ENCODE peak calls at places on chromosomes 12 and 14, in six cellular contexts. N is left ventricle myocardium inferior, K is Peyer's patch, Y is HFF-Myc, B is mucosa of descending colon, V is hepatocyte. I is an unnamed sample.

GRCh38 chr14:63212776-63213500 is 8.7 kb downstream of the RHOJ start:
- DNase-seq in V (no peak), N (no peak), K (no peak), B (no peak), Y (no peak), I (no peak)

GRCh38 chr12:72236071-72236705 is 36.0 kb upstream of the TRHDE start:
- DNase-seq in B (no peak), V (no peak), Y (no peak), N (no peak), K (no peak), I (no peak)

GRCh38 chr14:79586401-79586800 is 624.9 kb downstream of the DIO2 start:
- DNase-seq in N (no peak), K (no peak), V (no peak), Y (no peak), B (peak), I (peak)

GRCh38 chr12:75708829-75709228 is 197.4 kb upstream of the KRR1 start:
- DNase-seq in V (no peak), K (no peak), B (no peak), Y (no peak), N (no peak), I (no peak)

GRCh38 chr12:59118356-59118755 is 198.1 kb upstream of the LRIG3 start:
- DNase-seq in B (no peak), Y (no peak), V (no peak), N (no peak), K (no peak), I (no peak)

GRCh38 chr12:53989227-53990113 is 4.5 kb downstream of the HOXC10 start:
- DNase-seq in N (no peak), V (peak), Y (no peak), K (no peak), B (no peak), I (peak)

GRCh38 chr12:123134265-123134664 is 16.6 kb downstream of the PITPNM2 start:
- DNase-seq in V (no peak), Y (no peak), K (no peak), N (no peak), B (no peak), I (no peak)

GRCh38 chr14:99150236-99150635 is 121.8 kb downstream of the BCL11B start:
- DNase-seq in Y (no peak), N (no peak), K (no peak), B (no peak), V (no peak), I (no peak)

GRCh38 chr12:8057291-8057690 is 8.9 kb downstream of the C3AR1 start:
- DNase-seq in Y (no peak), B (no peak), N (no peak), V (no peak), K (no peak), I (no peak)

GRCh38 chr12:132185698-132186097 is 41.4 kb downstream of the NOC4L start:
- DNase-seq in K (no peak), V (no peak), B (no peak), Y (no peak), N (no peak), I (no peak)

GRCh38 chr12:106245767-106246166 is 2.1 kb downstream of the CKAP4 start:
- DNase-seq in K (no peak), V (peak), N (no peak), B (peak), Y (no peak), I (peak)

GRCh38 chr14:71355324-71356201 is 448.3 kb downstream of the PCNX1 start:
- DNase-seq in B (no peak), Y (no peak), N (no peak), K (peak), V (peak), I (no peak)

GRCh38 chr12:130686511-130686981 is 29.6 kb downstream of the RIMBP2 start:
- DNase-seq in B (no peak), V (no peak), N (no peak), K (no peak), Y (no peak), I (no peak)

GRCh38 chr12:127829974-127830543 is 436.9 kb upstream of the TMEM132C start:
- DNase-seq in V (no peak), Y (no peak), B (no peak), N (no peak), K (no peak), I (no peak)

GRCh38 chr12:98653866-98654493 is 8.9 kb downstream of the APAF1 start:
- DNase-seq in B (no peak), V (peak), K (no peak), N (no peak), Y (peak), I (peak)

GRCh38 chr12:112480931-112481330 is 62.2 kb downstream of the PTPN11 start:
- DNase-seq in K (no peak), B (no peak), Y (no peak), N (no peak), V (no peak), I (no peak)

GRCh38 chr14:99549684-99550083 is 54.3 kb downstream of the CCDC85C start:
- DNase-seq in B (no peak), V (no peak), K (no peak), Y (no peak), N (no peak), I (no peak)

GRCh38 chr14:41663478-41663845 is 56.8 kb downstream of the LRFN5 start:
- DNase-seq in V (no peak), K (no peak), B (no peak), Y (no peak), N (no peak), I (no peak)

GRCh38 chr12:16121953-16122352 is 155.5 kb downstream of the SLC15A5 start:
- DNase-seq in Y (no peak), B (no peak), N (no peak), V (no peak), K (no peak), I (no peak)

DNA sequence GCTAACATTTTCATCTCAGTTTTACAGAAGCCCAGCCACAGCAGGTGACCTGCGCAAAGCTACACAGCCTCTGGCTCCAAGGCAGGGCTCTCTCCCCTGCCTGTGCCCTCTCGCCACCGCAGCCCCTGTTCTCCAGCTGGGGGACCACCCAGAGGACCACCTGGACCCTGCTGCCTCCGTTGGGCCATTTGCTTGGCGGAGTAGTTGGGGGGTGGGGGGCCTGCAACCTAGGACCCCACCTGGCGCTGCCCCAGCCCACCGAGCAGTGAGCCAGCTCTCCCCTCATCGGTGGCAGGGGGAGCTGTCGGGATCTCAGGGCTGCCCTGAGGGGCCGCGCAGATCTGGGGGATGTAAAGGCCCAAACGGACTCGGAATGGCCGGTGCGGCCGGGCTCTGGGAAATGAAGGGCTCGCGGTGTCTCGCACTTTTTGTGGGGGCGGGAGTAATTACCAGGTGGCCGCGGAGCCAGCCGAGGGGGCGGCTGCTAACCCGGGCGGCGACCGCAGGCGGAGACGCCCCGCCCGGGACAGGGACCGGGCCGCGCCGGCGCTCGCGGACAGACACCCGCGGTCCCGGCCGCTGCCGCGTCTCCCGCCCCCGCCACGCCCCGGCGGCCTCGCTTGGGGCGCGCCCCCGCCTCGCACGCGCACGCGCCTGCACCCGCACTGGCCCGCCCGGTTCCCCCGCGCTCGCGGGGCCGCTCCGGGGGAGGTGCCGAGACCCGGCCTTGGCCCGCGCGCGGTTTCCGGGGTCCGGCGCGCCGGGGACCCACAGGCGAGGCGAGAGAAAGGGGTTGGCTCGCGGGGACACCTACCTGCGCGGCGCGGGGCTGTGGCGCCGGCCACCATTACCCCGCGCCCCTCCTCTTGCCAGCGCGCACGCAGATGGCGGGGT is 8.6 kb upstream of the GPR68 start:
- DNase-seq in V (peak), B (peak), Y (no peak), N (peak), K (no peak), I (peak)
- TF ChIP-seq CTCF in V (peak), B (no peak), Y (peak), N (no peak), K (no peak), I (no peak)

DNA sequence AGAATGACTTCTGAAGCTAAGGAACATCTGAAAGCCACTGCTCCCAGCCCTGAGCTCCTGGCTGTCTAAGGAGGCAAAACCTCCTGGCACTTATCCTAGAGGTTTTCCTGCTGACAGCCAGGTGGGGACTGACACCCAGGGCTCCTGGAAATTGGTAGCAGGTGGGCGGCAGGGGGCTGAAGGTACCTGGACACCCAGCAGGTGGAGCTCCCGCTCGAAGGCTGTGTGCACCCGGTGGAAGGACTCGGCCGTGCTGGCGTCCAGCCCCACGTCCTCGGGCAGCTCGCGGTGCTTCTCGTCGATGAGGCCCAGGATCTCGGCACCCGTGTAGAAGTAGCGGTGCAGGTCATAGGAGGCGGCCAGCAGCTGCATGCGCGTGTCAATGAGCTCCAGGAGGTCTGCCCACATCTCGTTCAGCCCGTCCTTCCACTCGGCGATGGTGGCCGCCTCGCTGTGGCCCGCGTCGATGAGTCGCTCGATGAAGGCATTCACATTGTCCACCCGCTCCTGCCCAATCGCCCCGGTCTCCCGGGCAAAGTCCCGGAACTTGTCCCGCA is 68.2 kb downstream of the PLEKHG3 start:
- DNase-seq in V (no peak), N (no peak), K (no peak), B (no peak), Y (no peak), I (no peak)
- TF ChIP-seq CTCF in V (no peak), N (no peak), K (no peak), B (no peak), Y (no peak), I (no peak)

DNA sequence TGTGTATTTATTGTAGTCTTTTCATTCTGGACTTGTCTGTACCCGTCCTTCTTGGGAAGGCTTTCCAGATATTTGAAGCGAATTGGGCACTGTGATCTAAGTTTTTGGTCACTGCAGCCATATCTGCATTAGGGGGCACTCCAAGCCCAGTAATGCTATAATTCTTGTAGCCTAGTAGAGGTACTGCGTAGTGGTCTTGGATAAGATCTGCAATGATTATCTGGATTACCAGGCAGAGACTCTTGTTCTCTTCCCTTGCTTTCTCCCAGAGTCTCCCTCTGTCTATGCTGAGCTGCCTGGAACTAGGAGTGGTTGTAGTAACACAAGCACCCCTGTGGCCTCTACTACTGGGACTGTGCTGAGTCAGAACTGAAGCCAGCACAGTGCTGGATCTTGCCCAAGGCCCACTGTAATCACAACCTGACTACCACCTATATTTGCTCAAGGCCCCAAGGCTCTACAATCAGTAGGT is 30.0 kb downstream of the SLC38A2 start:
- DNase-seq in K (peak), Y (no peak), B (no peak), V (peak), N (no peak), I (peak)
- TF ChIP-seq CTCF in K (peak), Y (peak), B (no peak), V (peak), N (peak), I (peak)

GRCh38 chr14:76473381-76474263 is 97.7 kb downstream of the ESRRB start:
- DNase-seq in N (peak), K (no peak), V (no peak), Y (no peak), B (no peak), I (no peak)
- TF ChIP-seq CTCF in N (peak), K (no peak), V (peak), Y (peak), B (no peak), I (no peak)

I was measured in Calu3.